ENCODE peak calls at places on chromosomes 7 and 10, in nine cellular contexts. A is NCI-H226; I is naive thymus-derived CD8-positive, alpha-beta T cell; Q is EH; U is mammary epithelial cell; R is kidney glomerular epithelial cell; L is Caki2; O is NCI-H1105 treated with DMSO at 0.1 percent for 48 hours; X is activated CD4-positive, alpha-beta T cell treated with anti-CD3 and anti-CD28 coated beads, Interleukin-2, amount 50 U/mL, for 4 hours. B is an unnamed sample.

GRCh38 chr7:79615466-79615865 is 162.0 kb upstream of the MAGI2 start:
- DNase-seq in A (no peak), I (no peak), Q (no peak), U (peak), R (no peak), L (no peak), O (no peak), X (no peak), B (no peak)

GRCh38 chr10:104274762-104275721 is 6.1 kb downstream of the GSTO2 start:
- DNase-seq in A (no peak), I (peak), Q (peak), U (peak), R (peak), L (peak), O (no peak), X (peak), B (peak)

GRCh38 chr7:107167483-107168232 is 1.1 kb upstream of the HBP1 start:
- DNase-seq in A (peak), I (no peak), Q (peak), U (peak), R (peak), L (peak), O (peak), X (peak), B (peak)

GRCh38 chr7:107180378-107180777 is 11.6 kb downstream of the HBP1 start:
- DNase-seq in A (peak), I (no peak), Q (peak), U (peak), R (peak), L (peak), O (peak), X (peak), B (no peak)

GRCh38 chr7:13155188-13155587 is 467.8 kb downstream of the ARL4A start:
- DNase-seq in A (peak), I (no peak), Q (no peak), U (no peak), R (no peak), L (no peak), O (peak), X (no peak), B (no peak)

GRCh38 chr7:142587578-142588191 is 161.6 kb upstream of the PRSS1 start:
- DNase-seq in A (peak), I (peak), Q (peak), U (peak), R (peak), L (peak), O (peak), X (no peak), B (peak)

GRCh38 chr10:4763960-4764428 is 62.0 kb upstream of the AKR1E2 start:
- DNase-seq in A (peak), I (no peak), Q (peak), U (peak), R (peak), L (peak), O (no peak), X (no peak), B (no peak)

GRCh38 chr10:80154978-80155695 is 22.6 kb downstream of the PLAC9 start:
- DNase-seq in A (no peak), I (no peak), Q (peak), U (peak), R (no peak), L (no peak), O (no peak), X (no peak), B (no peak)

GRCh38 chr10:3622845-3623621 is 162.0 kb downstream of the KLF6 start:
- DNase-seq in A (peak), I (no peak), Q (peak), U (no peak), R (no peak), L (no peak), O (no peak), X (no peak), B (no peak)

GRCh38 chr7:107661865-107662379 is 1.3 kb downstream of the SLC26A4 start:
- DNase-seq in A (no peak), I (no peak), Q (no peak), U (no peak), R (no peak), L (no peak), O (peak), X (no peak), B (no peak)

GRCh38 chr10:28719789-28720436 is 42.6 kb downstream of the BAMBI start:
- DNase-seq in A (peak), I (no peak), Q (peak), U (no peak), R (peak), L (peak), O (no peak), X (no peak), B (no peak)

GRCh38 chr10:95193856-95194431 is at the start of gene ACSM6:
- DNase-seq in A (no peak), I (no peak), Q (no peak), U (no peak), R (no peak), L (no peak), O (no peak), X (no peak), B (no peak)